ENCODE peak calls at places on chromosomes 1 and 21, in six cellular contexts. One of them, this sample, is unnamed.
A peak's percentile ranks its signal among the peaks of the same experiment; 100 is the strongest.

GRCh38 chr1:183506561-183506960 is 34.3 kb downstream of the SMG7 start:
- DNase-seq in spleen: no peak
- DNase-seq in psoas muscle: no peak
- DNase-seq in lower lobe of right lung: no peak
- DNase-seq in CD8-positive, alpha-beta T cell: no peak
- DNase-seq in dorsolateral prefrontal cortex: no peak
- DNase-seq in this sample: no peak

GRCh38 chr1:40692429-40692905 is 963 bp downstream of the NFYC start:
- DNase-seq in CD8-positive, alpha-beta T cell: peak; percentile 7
- DNase-seq in psoas muscle: no peak
- DNase-seq in spleen: no peak
- DNase-seq in dorsolateral prefrontal cortex: peak; percentile 51
- DNase-seq in lower lobe of right lung: no peak
- DNase-seq in this sample: no peak

GRCh38 chr1:183264132-183264531 is 78.1 kb downstream of the LAMC2 start:
- DNase-seq in dorsolateral prefrontal cortex: peak; percentile 48
- DNase-seq in psoas muscle: no peak
- DNase-seq in CD8-positive, alpha-beta T cell: no peak
- DNase-seq in lower lobe of right lung: no peak
- DNase-seq in spleen: no peak
- DNase-seq in this sample: no peak

GRCh38 chr1:236142358-236143103 is at the start of gene GPR137B:
- DNase-seq in spleen: peak; percentile 87
- DNase-seq in dorsolateral prefrontal cortex: peak; percentile 71
- DNase-seq in CD8-positive, alpha-beta T cell: peak; percentile 43
- DNase-seq in lower lobe of right lung: peak; percentile 65
- DNase-seq in psoas muscle: peak; percentile 61
- DNase-seq in this sample: peak; percentile 59

GRCh38 chr1:19450811-19451564 is 34.4 kb downstream of the CAPZB start:
- DNase-seq in lower lobe of right lung: no peak
- DNase-seq in spleen: no peak
- DNase-seq in CD8-positive, alpha-beta T cell: no peak
- DNase-seq in dorsolateral prefrontal cortex: no peak
- DNase-seq in psoas muscle: no peak
- DNase-seq in this sample: no peak

GRCh38 chr1:180936110-180937011 is 23.7 kb downstream of the KIAA1614 start:
- DNase-seq in spleen: no peak
- DNase-seq in dorsolateral prefrontal cortex: no peak
- DNase-seq in psoas muscle: no peak
- DNase-seq in lower lobe of right lung: no peak
- DNase-seq in CD8-positive, alpha-beta T cell: no peak
- DNase-seq in this sample: no peak

GRCh38 chr1:167797005-167797404 is 75.2 kb downstream of the MPZL1 start:
- DNase-seq in psoas muscle: peak; percentile 83
- DNase-seq in lower lobe of right lung: peak; percentile 73
- DNase-seq in CD8-positive, alpha-beta T cell: no peak
- DNase-seq in dorsolateral prefrontal cortex: peak; percentile 42
- DNase-seq in spleen: no peak
- DNase-seq in this sample: no peak

GRCh38 chr1:227890451-227891222 is 57.1 kb downstream of the WNT9A start:
- DNase-seq in spleen: peak; percentile 64
- DNase-seq in psoas muscle: no peak
- DNase-seq in CD8-positive, alpha-beta T cell: no peak
- DNase-seq in lower lobe of right lung: no peak
- DNase-seq in dorsolateral prefrontal cortex: no peak
- DNase-seq in this sample: no peak

GRCh38 chr1:170840371-170840770 is 95.0 kb upstream of the MROH9 start:
- DNase-seq in spleen: no peak
- DNase-seq in CD8-positive, alpha-beta T cell: no peak
- DNase-seq in psoas muscle: no peak
- DNase-seq in dorsolateral prefrontal cortex: no peak
- DNase-seq in lower lobe of right lung: no peak
- DNase-seq in this sample: no peak

GRCh38 chr21:44454058-44454457 is 1.3 kb upstream of the LRRC3 start:
- DNase-seq in psoas muscle: no peak
- DNase-seq in spleen: no peak
- DNase-seq in CD8-positive, alpha-beta T cell: no peak
- DNase-seq in dorsolateral prefrontal cortex: no peak
- DNase-seq in lower lobe of right lung: no peak
- DNase-seq in this sample: no peak

GRCh38 chr21:44456915-44457736 is 1.8 kb downstream of the LRRC3 start:
- DNase-seq in lower lobe of right lung: peak; percentile 46
- DNase-seq in CD8-positive, alpha-beta T cell: no peak
- DNase-seq in psoas muscle: peak; percentile 42
- DNase-seq in spleen: no peak
- DNase-seq in dorsolateral prefrontal cortex: no peak
- DNase-seq in this sample: no peak

GRCh38 chr21:44456207-44456914 is 1.1 kb downstream of the LRRC3 start:
- DNase-seq in dorsolateral prefrontal cortex: no peak
- DNase-seq in spleen: peak; percentile 78
- DNase-seq in lower lobe of right lung: peak; percentile 48
- DNase-seq in CD8-positive, alpha-beta T cell: no peak
- DNase-seq in psoas muscle: peak; percentile 41
- DNase-seq in this sample: no peak

GRCh38 chr21:44454747-44455523 is at the start of gene LRRC3:
- DNase-seq in CD8-positive, alpha-beta T cell: peak; percentile 59
- DNase-seq in spleen: peak; percentile 92
- DNase-seq in lower lobe of right lung: peak; percentile 93
- DNase-seq in psoas muscle: peak; percentile 88
- DNase-seq in dorsolateral prefrontal cortex: no peak
- DNase-seq in this sample: peak; percentile 80

GRCh38 chr21:44455524-44456206 is 355 bp downstream of the LRRC3 start:
- DNase-seq in dorsolateral prefrontal cortex: no peak
- DNase-seq in CD8-positive, alpha-beta T cell: no peak
- DNase-seq in spleen: peak; percentile 89
- DNase-seq in lower lobe of right lung: peak; percentile 76
- DNase-seq in psoas muscle: peak; percentile 61
- DNase-seq in this sample: no peak
- H3K27ac ChIP-seq in dorsolateral prefrontal cortex: no peak overlapping the region
- H3K27ac ChIP-seq in CD8-positive, alpha-beta T cell: no peak overlapping the region
- H3K27ac ChIP-seq in spleen: no peak overlapping the region
- H3K27ac ChIP-seq in lower lobe of right lung: peak overlapping the region; percentile 18
- H3K27ac ChIP-seq in psoas muscle: no peak overlapping the region
- H3K27ac ChIP-seq in this sample: no peak overlapping the region

DNA sequence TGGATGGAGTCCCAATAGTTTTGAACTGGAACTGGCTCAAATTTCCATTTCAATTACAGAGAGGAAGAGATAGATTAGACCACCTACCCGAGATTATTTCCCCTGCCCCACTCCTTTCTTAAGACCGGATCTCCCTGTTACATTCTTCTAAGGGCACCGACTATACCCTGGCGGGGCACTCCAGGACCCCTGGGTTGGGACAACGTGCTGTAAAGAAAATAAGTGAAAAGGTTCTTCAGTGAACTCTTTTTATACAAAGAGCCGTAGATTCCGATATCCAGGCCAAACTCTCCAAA is 6.7 kb downstream of the NR5A2 start:
- DNase-seq in lower lobe of right lung: no peak
- DNase-seq in psoas muscle: no peak
- DNase-seq in CD8-positive, alpha-beta T cell: no peak
- DNase-seq in dorsolateral prefrontal cortex: no peak
- DNase-seq in spleen: no peak
- DNase-seq in this sample: no peak
- H3K4me3 ChIP-seq in lower lobe of right lung: no peak overlapping the region
- H3K4me3 ChIP-seq in psoas muscle: no peak overlapping the region
- H3K4me3 ChIP-seq in CD8-positive, alpha-beta T cell: no peak overlapping the region
- H3K4me3 ChIP-seq in dorsolateral prefrontal cortex: no peak overlapping the region
- H3K4me3 ChIP-seq in spleen: no peak overlapping the region
- H3K4me3 ChIP-seq in this sample: no peak overlapping the region

GRCh38 chr1:200296091-200296661 is 113.7 kb downstream of the ZNF281 start:
- DNase-seq in CD8-positive, alpha-beta T cell: no peak
- DNase-seq in spleen: no peak
- DNase-seq in lower lobe of right lung: no peak
- DNase-seq in dorsolateral prefrontal cortex: no peak
- DNase-seq in psoas muscle: no peak
- DNase-seq in this sample: no peak
- H3K27ac ChIP-seq in CD8-positive, alpha-beta T cell: no peak overlapping the region
- H3K27ac ChIP-seq in spleen: no peak overlapping the region
- H3K27ac ChIP-seq in lower lobe of right lung: no peak overlapping the region
- H3K27ac ChIP-seq in dorsolateral prefrontal cortex: no peak overlapping the region
- H3K27ac ChIP-seq in psoas muscle: no peak overlapping the region
- H3K27ac ChIP-seq in this sample: no peak overlapping the region

GRCh38 chr1:10530281-10530740 is 55.6 kb downstream of the PEX14 start:
- DNase-seq in dorsolateral prefrontal cortex: no peak
- DNase-seq in CD8-positive, alpha-beta T cell: no peak
- DNase-seq in psoas muscle: no peak
- DNase-seq in spleen: no peak
- DNase-seq in lower lobe of right lung: peak; percentile 83
- DNase-seq in this sample: no peak

GRCh38 chr1:10532357-10532756 is 57.6 kb downstream of the PEX14 start:
- DNase-seq in psoas muscle: no peak
- DNase-seq in dorsolateral prefrontal cortex: no peak
- DNase-seq in lower lobe of right lung: no peak
- DNase-seq in spleen: no peak
- DNase-seq in CD8-positive, alpha-beta T cell: no peak
- DNase-seq in this sample: no peak

GRCh38 chr1:10529096-10529495 is 54.3 kb downstream of the PEX14 start:
- DNase-seq in lower lobe of right lung: no peak
- DNase-seq in psoas muscle: no peak
- DNase-seq in dorsolateral prefrontal cortex: no peak
- DNase-seq in spleen: no peak
- DNase-seq in CD8-positive, alpha-beta T cell: no peak
- DNase-seq in this sample: no peak

GRCh38 chr1:10529772-10530171 is 55.0 kb downstream of the PEX14 start:
- DNase-seq in psoas muscle: no peak
- DNase-seq in spleen: no peak
- DNase-seq in CD8-positive, alpha-beta T cell: no peak
- DNase-seq in dorsolateral prefrontal cortex: no peak
- DNase-seq in lower lobe of right lung: no peak
- DNase-seq in this sample: no peak

GRCh38 chr1:10530756-10531155 is 56.0 kb downstream of the PEX14 start:
- DNase-seq in CD8-positive, alpha-beta T cell: no peak
- DNase-seq in psoas muscle: no peak
- DNase-seq in dorsolateral prefrontal cortex: no peak
- DNase-seq in lower lobe of right lung: no peak
- DNase-seq in spleen: no peak
- DNase-seq in this sample: no peak
- H3K4me3 ChIP-seq in CD8-positive, alpha-beta T cell: no peak overlapping the region
- H3K4me3 ChIP-seq in psoas muscle: no peak overlapping the region
- H3K4me3 ChIP-seq in dorsolateral prefrontal cortex: peak overlapping the region; percentile 33
- H3K4me3 ChIP-seq in lower lobe of right lung: peak overlapping the region; percentile 32
- H3K4me3 ChIP-seq in spleen: no peak overlapping the region
- H3K4me3 ChIP-seq in this sample: no peak overlapping the region

GRCh38 chr1:193355654-193356053 is 169.2 kb upstream of the B3GALT2 start:
- DNase-seq in dorsolateral prefrontal cortex: no peak
- DNase-seq in psoas muscle: no peak
- DNase-seq in lower lobe of right lung: no peak
- DNase-seq in spleen: no peak
- DNase-seq in CD8-positive, alpha-beta T cell: no peak
- DNase-seq in this sample: no peak

GRCh38 chr1:193356249-193356648 is 169.8 kb upstream of the B3GALT2 start:
- DNase-seq in psoas muscle: no peak
- DNase-seq in lower lobe of right lung: no peak
- DNase-seq in dorsolateral prefrontal cortex: no peak
- DNase-seq in spleen: no peak
- DNase-seq in CD8-positive, alpha-beta T cell: no peak
- DNase-seq in this sample: no peak

GRCh38 chr1:193358419-193358818 is 172.0 kb upstream of the B3GALT2 start:
- DNase-seq in CD8-positive, alpha-beta T cell: no peak
- DNase-seq in lower lobe of right lung: no peak
- DNase-seq in spleen: no peak
- DNase-seq in psoas muscle: no peak
- DNase-seq in dorsolateral prefrontal cortex: no peak
- DNase-seq in this sample: no peak

DNA sequence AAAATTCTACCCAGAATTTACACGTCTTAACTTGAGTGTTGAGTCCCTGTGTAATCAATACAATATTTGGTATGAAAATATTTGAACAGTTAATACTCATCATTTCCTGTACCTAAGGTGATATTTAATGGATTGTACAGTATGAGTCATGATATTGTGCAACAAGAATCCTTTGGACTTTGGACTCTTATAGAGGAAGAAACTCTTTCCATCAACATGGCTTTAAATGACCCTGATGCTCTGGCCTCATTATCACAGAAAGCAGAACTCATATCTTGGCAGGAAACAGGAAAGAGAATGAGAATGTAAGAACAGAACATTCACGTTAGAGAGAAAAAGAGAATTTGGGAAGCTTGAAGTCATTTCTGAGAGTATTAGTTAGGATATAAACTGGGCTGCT is 168.8 kb upstream of the B3GALT2 start:
- DNase-seq in CD8-positive, alpha-beta T cell: no peak
- DNase-seq in dorsolateral prefrontal cortex: no peak
- DNase-seq in spleen: no peak
- DNase-seq in psoas muscle: no peak
- DNase-seq in lower lobe of right lung: no peak
- DNase-seq in this sample: no peak
- H3K27ac ChIP-seq in CD8-positive, alpha-beta T cell: no peak overlapping the region
- H3K27ac ChIP-seq in dorsolateral prefrontal cortex: no peak overlapping the region
- H3K27ac ChIP-seq in spleen: no peak overlapping the region
- H3K27ac ChIP-seq in psoas muscle: no peak overlapping the region
- H3K27ac ChIP-seq in lower lobe of right lung: no peak overlapping the region
- H3K27ac ChIP-seq in this sample: no peak overlapping the region

GRCh38 chr1:165367375-165367993 is 11.0 kb upstream of the LMX1A start:
- DNase-seq in dorsolateral prefrontal cortex: peak; percentile 80
- DNase-seq in lower lobe of right lung: peak; percentile 69
- DNase-seq in psoas muscle: peak; percentile 86
- DNase-seq in spleen: peak; percentile 80
- DNase-seq in CD8-positive, alpha-beta T cell: peak; percentile 72
- DNase-seq in this sample: peak; percentile 60
- H3K4me3 ChIP-seq in dorsolateral prefrontal cortex: no peak overlapping the region
- H3K4me3 ChIP-seq in lower lobe of right lung: no peak overlapping the region
- H3K4me3 ChIP-seq in psoas muscle: no peak overlapping the region
- H3K4me3 ChIP-seq in spleen: no peak overlapping the region
- H3K4me3 ChIP-seq in CD8-positive, alpha-beta T cell: no peak overlapping the region
- H3K4me3 ChIP-seq in this sample: no peak overlapping the region

DNA sequence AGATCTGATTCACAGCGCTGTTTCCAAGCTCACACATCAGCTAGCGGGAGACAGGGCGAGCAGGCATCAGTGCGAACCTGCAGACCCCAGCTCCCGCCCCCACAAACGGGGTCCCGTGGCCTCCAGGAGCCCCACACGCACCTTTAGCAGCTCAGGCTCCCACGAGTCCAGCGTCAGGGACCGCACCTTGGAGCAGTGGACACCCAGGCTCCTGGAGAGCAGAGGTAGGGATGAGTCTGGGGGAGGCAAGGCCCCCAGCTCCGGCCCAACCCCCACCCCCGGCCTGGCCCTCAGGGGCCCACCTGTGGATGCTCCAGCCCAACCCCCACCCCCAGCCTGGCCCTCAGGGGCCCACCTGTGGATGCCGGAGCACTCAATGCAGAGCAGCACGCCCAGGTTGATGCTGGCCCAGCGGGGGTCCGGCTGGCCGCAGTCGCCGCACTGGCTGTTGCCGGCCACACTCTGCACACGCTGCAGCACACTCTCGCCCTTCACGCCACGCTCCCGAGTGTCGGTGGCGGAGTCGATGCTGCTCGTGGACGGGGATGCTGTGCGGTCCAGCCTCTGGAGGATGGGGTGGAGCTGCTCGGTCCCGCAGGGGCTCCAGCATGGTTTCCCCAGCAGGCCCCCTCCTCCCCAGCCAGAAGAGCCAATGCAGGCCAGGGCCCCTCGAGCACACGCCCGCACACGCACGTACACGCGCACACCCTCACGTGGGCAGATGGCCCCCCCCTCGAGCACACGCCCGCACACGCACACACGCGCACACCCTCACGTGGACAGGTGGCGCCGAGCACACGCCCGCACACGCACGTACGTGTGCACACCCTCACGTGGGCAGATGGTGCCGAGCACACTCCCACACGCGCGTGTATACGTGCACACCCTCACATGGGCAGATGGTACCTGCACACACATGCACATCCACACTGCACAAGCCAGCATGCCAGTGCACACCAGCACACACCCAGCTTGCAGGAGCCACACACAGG is 11.4 kb downstream of the ACAP3 start:
- DNase-seq in spleen: no peak
- DNase-seq in CD8-positive, alpha-beta T cell: no peak
- DNase-seq in dorsolateral prefrontal cortex: no peak
- DNase-seq in psoas muscle: no peak
- DNase-seq in lower lobe of right lung: no peak
- DNase-seq in this sample: peak; percentile 19
- H3K27ac ChIP-seq in spleen: no peak overlapping the region
- H3K27ac ChIP-seq in CD8-positive, alpha-beta T cell: no peak overlapping the region
- H3K27ac ChIP-seq in dorsolateral prefrontal cortex: peak overlapping the region; percentile 66
- H3K27ac ChIP-seq in psoas muscle: no peak overlapping the region
- H3K27ac ChIP-seq in lower lobe of right lung: no peak overlapping the region
- H3K27ac ChIP-seq in this sample: no peak overlapping the region

This sample was measured in CD4-positive, alpha-beta memory T cell.